ENCODE peak calls at places on chromosomes 1 and 21, in seven cellular contexts. Q is Peyer's patch, F is adipocyte, E is GM06990, W is uterus, O is brain microvascular endothelial cell, V is fibroblast of lung. H is an unnamed sample. For H3K36me3, the result is how much of the 10 kb centered on the place peaks cover.

GRCh38 chr1:12123172-12123571 is 43.6 kb upstream of the TNFRSF1B start:
- DNase-seq in Q (no peak), F (no peak), O (no peak), V (no peak), E (no peak), W (no peak), H (no peak)

GRCh38 chr1:48670234-48671020 is 106.3 kb downstream of the BEND5 start:
- DNase-seq in O (no peak), E (no peak), F (no peak), W (no peak), Q (no peak), V (no peak), H (no peak)

GRCh38 chr1:213123532-213123931 is 72.5 kb downstream of the RPS6KC1 start:
- DNase-seq in V (peak), F (peak), E (no peak), O (peak), Q (no peak), W (no peak), H (no peak)

GRCh38 chr1:243851129-243851756 is 1.2 kb upstream of the AKT3 start:
- DNase-seq in E (no peak), W (peak), Q (no peak), V (peak), F (no peak), O (no peak), H (no peak)

GRCh38 chr1:216723274-216723780 is at the start of gene ESRRG:
- DNase-seq in Q (peak), F (peak), V (no peak), W (no peak), E (no peak), O (no peak), H (peak)

GRCh38 chr1:115179397-115179835 is 90.1 kb upstream of the TSPAN2 start:
- DNase-seq in W (no peak), O (peak), Q (no peak), F (peak), E (peak), V (peak), H (no peak)

GRCh38 chr1:29297476-29297875 is 61.2 kb downstream of the PTPRU start:
- DNase-seq in O (no peak), F (no peak), W (no peak), V (no peak), Q (no peak), E (no peak), H (no peak)

GRCh38 chr1:245874942-245875580 is 632.0 kb downstream of the SMYD3 start:
- DNase-seq in W (peak), E (no peak), V (peak), Q (no peak), O (peak), F (peak), H (no peak)

GRCh38 chr1:44820945-44821715 is 12.8 kb downstream of the BTBD19 start:
- DNase-seq in V (no peak), O (no peak), E (no peak), W (no peak), Q (peak), F (no peak), H (no peak)

GRCh38 chr1:239386453-239387303 is at the start of gene CHRM3:
- DNase-seq in W (peak), E (no peak), O (no peak), V (no peak), Q (peak), F (peak), H (peak)

GRCh38 chr21:18384771-18385170 is 18.8 kb downstream of the TMPRSS15 start:
- DNase-seq in E (no peak), W (no peak), F (peak), V (no peak), O (no peak), Q (no peak), H (peak)

GRCh38 chr1:179021873-179022272 is 3.8 kb upstream of the FAM20B start:
- DNase-seq in F (no peak), E (no peak), Q (no peak), O (peak), W (no peak), V (peak), H (no peak)

GRCh38 chr1:160726498-160727391 is 12.3 kb upstream of the SLAMF7 start:
- DNase-seq in W (no peak), Q (no peak), E (peak), F (peak), V (peak), O (peak), H (peak)

GRCh38 chr1:162706003-162706402 is 73.7 kb downstream of the DDR2 start:
- DNase-seq in V (no peak), O (no peak), W (no peak), F (no peak), Q (no peak), E (no peak), H (no peak)

GRCh38 chr1:17289756-17290155 is 18.2 kb upstream of the PADI4 start:
- DNase-seq in O (peak), Q (peak), W (no peak), E (no peak), F (peak), V (peak), H (no peak)

GRCh38 chr1:106396023-106396422 is 660.5 kb upstream of the PRMT6 start:
- DNase-seq in Q (no peak), V (no peak), E (no peak), F (no peak), O (no peak), W (no peak), H (no peak)

GRCh38 chr1:116735246-116735645 is 19.0 kb upstream of the CD2 start:
- DNase-seq in Q (no peak), W (no peak), O (no peak), F (no peak), E (no peak), V (no peak), H (no peak)

GRCh38 chr1:97174039-97174704 is 452.6 kb downstream of the PTBP2 start:
- DNase-seq in F (peak), O (no peak), E (no peak), V (no peak), Q (no peak), W (no peak), H (no peak)

GRCh38 chr1:167697667-167698141 is 24.1 kb upstream of the MPZL1 start:
- DNase-seq in O (no peak), V (no peak), W (no peak), E (no peak), Q (no peak), F (no peak), H (no peak)

GRCh38 chr1:192810253-192810880 is 1.5 kb downstream of the RGS2 start:
- DNase-seq in F (peak), W (no peak), Q (no peak), O (no peak), E (peak), V (peak), H (peak)

GRCh38 chr21:45572231-45572630 is 30.0 kb upstream of the SLC19A1 start:
- DNase-seq in W (no peak), O (no peak), V (no peak), F (no peak), E (no peak), Q (peak), H (no peak)

GRCh38 chr1:20172033-20172588 is 13.8 kb upstream of the UBXN10 start:
- DNase-seq in O (no peak), E (no peak), Q (no peak), W (no peak), V (no peak), F (no peak), H (no peak)

GRCh38 chr1:17498214-17498613 is 41.3 kb upstream of the ARHGEF10L start:
- DNase-seq in W (no peak), O (no peak), F (no peak), V (no peak), Q (peak), E (no peak), H (no peak)

GRCh38 chr1:62209931-62210595 is 15.4 kb downstream of the L1TD1 start:
- DNase-seq in V (peak), E (no peak), O (no peak), W (no peak), Q (no peak), F (no peak), H (no peak)

GRCh38 chr1:56671085-56671484 is 26.0 kb downstream of the PRKAA2 start:
- DNase-seq in Q (no peak), O (no peak), E (no peak), W (no peak), F (no peak), V (no peak), H (no peak)

GRCh38 chr1:9204156-9204720 is 30.3 kb upstream of the H6PD start:
- DNase-seq in V (no peak), E (no peak), W (no peak), Q (no peak), O (no peak), F (no peak), H (no peak)

GRCh38 chr1:38046333-38046883 is at the start of gene POU3F1:
- DNase-seq in V (no peak), O (no peak), E (no peak), W (no peak), F (no peak), Q (no peak), H (peak)

GRCh38 chr1:62299426-62300200 is 19.6 kb downstream of the KANK4 start:
- DNase-seq in E (no peak), O (no peak), W (no peak), V (no peak), Q (no peak), F (no peak), H (no peak)

GRCh38 chr1:1069711-1070676 is 4.1 kb downstream of the RNF223 start:
- DNase-seq in Q (no peak), W (no peak), F (no peak), E (no peak), V (no peak), O (no peak), H (peak)

GRCh38 chr21:41243107-41243506 is 73.5 kb upstream of the FAM3B start:
- DNase-seq in F (no peak), V (no peak), W (no peak), E (no peak), Q (no peak), O (no peak), H (no peak)
- H3K36me3 ChIP-seq in F (under half), V (under half), W (under half), E (under half), Q (under half), O (under half), H (under half)

GRCh38 chr21:36344931-36345330 is 24.9 kb downstream of the MORC3 start:
- DNase-seq in O (no peak), W (no peak), V (no peak), F (no peak), Q (no peak), E (no peak), H (no peak)

GRCh38 chr21:36347962-36348328 is 27.9 kb downstream of the MORC3 start:
- DNase-seq in F (peak), V (peak), O (no peak), E (no peak), Q (no peak), W (no peak), H (no peak)

GRCh38 chr21:36350282-36350910 is 30.4 kb downstream of the MORC3 start:
- DNase-seq in Q (no peak), O (peak), E (no peak), W (no peak), F (peak), V (peak), H (no peak)

GRCh38 chr21:36349315-36349714 is 29.3 kb downstream of the MORC3 start:
- DNase-seq in E (no peak), O (no peak), V (no peak), W (no peak), F (no peak), Q (no peak), H (no peak)

GRCh38 chr21:36347278-36347961 is 27.4 kb downstream of the MORC3 start:
- DNase-seq in F (peak), O (peak), E (no peak), Q (no peak), W (no peak), V (peak), H (no peak)
- H3K36me3 ChIP-seq in F (half or more), O (under half), E (under half), Q (under half), W (under half), V (under half), H (under half)

DNA sequence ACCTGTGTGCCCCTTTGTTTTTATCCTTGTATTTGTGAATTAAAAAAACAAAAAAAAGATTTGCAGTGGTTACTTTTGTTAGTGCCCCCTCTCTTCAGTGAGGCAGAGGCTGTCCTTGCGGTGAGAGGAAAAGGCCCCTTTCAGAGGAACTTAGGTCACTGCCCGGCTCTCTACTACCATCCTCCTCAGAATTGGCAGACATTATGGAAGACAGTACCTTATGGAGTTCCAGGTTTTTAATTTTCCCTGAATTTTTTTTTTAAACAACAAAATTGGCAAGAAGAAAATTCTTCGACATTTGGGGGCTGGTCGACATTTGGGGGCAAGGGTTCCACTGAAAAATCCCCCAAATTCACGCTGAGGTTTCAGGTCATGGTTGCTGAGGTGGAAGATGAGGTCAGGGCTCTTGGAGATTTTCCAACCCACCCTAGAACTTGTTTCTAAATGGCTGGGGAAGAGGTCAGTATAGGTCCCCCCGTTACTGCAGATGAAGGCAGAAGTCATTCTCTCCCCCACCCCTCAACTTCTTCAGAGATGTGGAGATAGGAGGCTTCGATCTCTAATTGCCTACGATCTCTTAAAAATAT is 5.3 kb downstream of the RXFP4 start:
- DNase-seq in E (no peak), V (no peak), O (no peak), F (no peak), Q (peak), W (no peak), H (no peak)
- H3K36me3 ChIP-seq in E (under half), V (under half), O (half or more), F (half or more), Q (under half), W (under half), H (under half)

DNA sequence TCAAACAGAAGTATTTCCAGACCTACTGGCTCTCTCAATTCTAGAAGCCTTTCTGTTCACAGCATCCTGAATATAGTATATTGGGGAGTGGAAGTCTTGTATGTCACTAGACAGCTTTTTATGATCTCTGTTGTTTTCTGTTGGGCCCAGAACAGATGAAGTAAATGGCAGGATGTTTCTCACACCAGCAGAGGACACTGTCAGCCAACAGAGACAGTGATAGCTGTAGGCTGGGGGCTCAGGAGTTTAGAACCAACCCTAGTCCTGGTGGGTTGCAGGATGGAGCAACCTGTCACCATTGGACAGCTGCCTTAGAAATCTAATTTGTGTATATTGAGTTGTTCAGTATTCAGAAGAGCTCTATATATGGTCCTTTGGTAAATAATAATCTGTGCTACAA is 16.9 kb downstream of the AGO1 start:
- DNase-seq in E (no peak), F (no peak), W (no peak), Q (no peak), V (no peak), O (no peak), H (no peak)
- H3K36me3 ChIP-seq in E (under half), F (under half), W (under half), Q (under half), V (under half), O (under half), H (under half)

GRCh38 chr21:26748066-26748465 is 97.1 kb downstream of the ADAMTS1 start:
- DNase-seq in E (no peak), F (no peak), Q (no peak), V (no peak), W (no peak), O (no peak), H (no peak)

GRCh38 chr21:26754853-26755252 is 90.4 kb downstream of the ADAMTS1 start:
- DNase-seq in V (no peak), E (no peak), O (no peak), F (no peak), Q (no peak), W (no peak), H (no peak)

GRCh38 chr21:26753822-26754221 is 91.4 kb downstream of the ADAMTS1 start:
- DNase-seq in V (no peak), F (no peak), W (no peak), Q (no peak), O (no peak), E (no peak), H (no peak)

GRCh38 chr21:26752849-26753248 is 92.4 kb downstream of the ADAMTS1 start:
- DNase-seq in Q (no peak), V (no peak), E (no peak), O (no peak), W (no peak), F (no peak), H (no peak)

DNA sequence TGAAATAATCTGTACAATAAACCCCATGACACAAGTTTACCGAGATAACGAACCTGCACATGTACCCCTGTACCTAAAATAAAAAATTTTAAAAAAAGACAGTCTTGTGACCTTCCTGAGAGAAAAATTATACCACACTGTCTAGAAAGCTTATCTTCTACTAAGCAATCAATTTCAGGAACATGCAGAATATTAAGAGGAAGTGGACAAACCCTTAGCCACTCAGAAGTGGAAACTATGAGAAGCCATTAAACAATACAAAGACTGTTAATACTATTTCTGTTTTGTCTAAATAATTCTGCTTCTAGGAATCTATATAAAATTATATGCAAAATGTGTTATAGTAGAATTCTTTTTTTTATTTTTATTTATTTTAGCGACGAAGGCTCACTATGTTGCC is 93.9 kb downstream of the ADAMTS1 start:
- DNase-seq in E (no peak), Q (no peak), W (no peak), F (no peak), V (no peak), O (no peak), H (no peak)
- H3K36me3 ChIP-seq in E (under half), Q (under half), W (under half), F (under half), V (under half), O (under half), H (under half)

GRCh38 chr1:214397497-214397896 is 116.5 kb downstream of the SMYD2 start:
- DNase-seq in W (no peak), O (no peak), E (no peak), V (no peak), Q (no peak), F (no peak), H (no peak)
- H3K36me3 ChIP-seq in W (under half), O (under half), E (under half), V (under half), Q (under half), F (half or more), H (under half)

GRCh38 chr1:5976231-5976630 is 16.0 kb downstream of the NPHP4 start:
- DNase-seq in W (no peak), V (no peak), E (no peak), Q (peak), O (no peak), F (no peak), H (no peak)
- H3K36me3 ChIP-seq in W (under half), V (under half), E (under half), Q (under half), O (under half), F (under half), H (under half)

DNA sequence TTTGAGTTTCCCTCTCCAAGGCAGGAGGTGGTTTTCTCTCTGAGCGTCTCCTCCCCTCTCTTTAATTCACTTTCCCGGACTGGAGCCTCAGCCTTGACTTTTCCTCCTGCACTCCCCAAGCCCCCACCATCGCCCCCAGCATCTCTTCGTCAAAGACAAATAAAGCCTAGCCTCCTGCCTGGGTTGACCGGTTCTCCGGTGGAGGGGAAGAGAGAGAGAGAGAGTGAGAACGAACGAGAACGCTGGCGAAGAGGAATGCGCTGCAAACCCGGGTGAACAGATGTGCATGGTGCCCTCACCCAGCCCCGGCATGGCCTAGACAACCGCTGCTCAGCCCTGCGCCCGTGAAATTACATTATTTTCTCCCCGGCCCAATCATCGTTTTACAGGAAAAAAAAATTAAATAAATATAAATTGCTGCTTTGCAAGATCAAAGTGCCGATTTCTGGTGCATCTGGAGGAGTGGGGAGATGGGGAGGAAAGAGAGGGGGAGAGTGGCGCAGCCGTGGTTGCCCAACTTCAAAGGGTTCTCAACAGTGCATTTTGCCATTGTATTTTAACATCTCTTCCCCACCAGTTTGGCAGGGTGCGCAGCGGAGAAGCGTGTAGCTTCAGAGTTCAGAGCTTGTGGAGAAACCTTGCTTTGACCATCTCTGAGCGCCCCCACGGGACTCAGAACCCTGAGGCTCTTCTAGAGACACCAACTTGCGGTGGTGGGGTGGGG is 11.4 kb upstream of the TBX15 start:
- DNase-seq in V (no peak), E (no peak), O (no peak), Q (no peak), F (no peak), W (no peak), H (no peak)
- H3K36me3 ChIP-seq in V (under half), E (under half), O (under half), Q (under half), F (under half), W (under half), H (under half)

H was measured in neural progenitor cell.